ENCODE peak calls at places on chromosome 13, in ten cellular contexts. K, D, C, H, S, Q, J, Z, R and L are unnamed samples.

GRCh38 chr13:93226623-93227279 is at the start of gene GPC6:
- DNase-seq in K (no peak), D (no peak), C (no peak), H (peak; percentile 82), S (no peak), Q (no peak), J (no peak), Z (no peak), R (peak; percentile 78), L (peak; percentile 1)

GRCh38 chr13:111846396-111847174 is 220.4 kb upstream of the SOX1 start:
- DNase-seq in K (no peak), D (no peak), C (no peak), H (no peak), S (no peak), Q (no peak), J (no peak), Z (no peak), R (no peak), L (no peak)

GRCh38 chr13:71949441-71949840 is 82.4 kb upstream of the DACH1 start:
- DNase-seq in K (no peak), D (no peak), C (no peak), H (no peak), S (no peak), Q (no peak), J (no peak), Z (no peak), R (no peak), L (no peak)

GRCh38 chr13:26377038-26377437 is 123.1 kb downstream of the CDK8 start:
- DNase-seq in K (peak; percentile 8), D (no peak), C (no peak), H (peak; percentile 20), S (peak; percentile 50), Q (no peak), J (no peak), Z (no peak), R (no peak), L (peak; percentile 66)

GRCh38 chr13:39317284-39317683 is 279.0 kb downstream of the NHLRC3 start:
- DNase-seq in K (no peak), D (peak; percentile 27), C (peak; percentile 66), H (no peak), S (no peak), Q (no peak), J (no peak), Z (no peak), R (peak; percentile 77), L (no peak)

GRCh38 chr13:63408227-63409202 is 1992.9 kb upstream of the PCDH20 start:
- DNase-seq in K (no peak), D (no peak), C (no peak), H (no peak), S (no peak), Q (no peak), J (no peak), Z (no peak), R (no peak), L (no peak)

GRCh38 chr13:31431722-31432137 is 232.0 kb downstream of the B3GLCT start:
- DNase-seq in K (peak; percentile 22), D (peak; percentile 41), C (peak; percentile 67), H (peak; percentile 7), S (peak; percentile 65), Q (peak; percentile 51), J (peak; percentile 53), Z (no peak), R (no peak), L (peak; percentile 41)

GRCh38 chr13:106497079-106497478 is 38.4 kb downstream of the EFNB2 start:
- DNase-seq in K (no peak), D (no peak), C (no peak), H (no peak), S (no peak), Q (no peak), J (no peak), Z (no peak), R (no peak), L (no peak)

GRCh38 chr13:18949489-18949761 is 232.2 kb downstream of the TUBA3C start:
- DNase-seq in K (no peak), D (no peak), C (no peak), H (no peak), S (no peak), Q (no peak), J (no peak), Z (no peak), R (no peak), L (no peak)

GRCh38 chr13:27792393-27793218 is at the start of gene GSX1:
- DNase-seq in K (no peak), D (no peak), C (no peak), H (peak; percentile 45), S (peak; percentile 53), Q (peak; percentile 72), J (peak; percentile 70), Z (peak; percentile 18), R (no peak), L (peak; percentile 65)

GRCh38 chr13:97068146-97068545 is 73.9 kb upstream of the OXGR1 start:
- DNase-seq in K (no peak), D (no peak), C (no peak), H (no peak), S (no peak), Q (no peak), J (no peak), Z (no peak), R (no peak), L (no peak)

GRCh38 chr13:113584205-113584869 is at the start of gene TFDP1:
- DNase-seq in K (peak; percentile 79), D (no peak), C (no peak), H (peak; percentile 89), S (peak; percentile 84), Q (peak; percentile 78), J (peak; percentile 84), Z (no peak), R (peak; percentile 75), L (peak; percentile 96)
- TF ChIP-seq POLR2A in K (peak; percentile 72), D (no peak), C (no peak), H (peak; percentile 84), S (peak; percentile 46), Q (no peak), J (no peak), Z (no peak), R (no peak), L (peak; percentile 47)

DNA sequence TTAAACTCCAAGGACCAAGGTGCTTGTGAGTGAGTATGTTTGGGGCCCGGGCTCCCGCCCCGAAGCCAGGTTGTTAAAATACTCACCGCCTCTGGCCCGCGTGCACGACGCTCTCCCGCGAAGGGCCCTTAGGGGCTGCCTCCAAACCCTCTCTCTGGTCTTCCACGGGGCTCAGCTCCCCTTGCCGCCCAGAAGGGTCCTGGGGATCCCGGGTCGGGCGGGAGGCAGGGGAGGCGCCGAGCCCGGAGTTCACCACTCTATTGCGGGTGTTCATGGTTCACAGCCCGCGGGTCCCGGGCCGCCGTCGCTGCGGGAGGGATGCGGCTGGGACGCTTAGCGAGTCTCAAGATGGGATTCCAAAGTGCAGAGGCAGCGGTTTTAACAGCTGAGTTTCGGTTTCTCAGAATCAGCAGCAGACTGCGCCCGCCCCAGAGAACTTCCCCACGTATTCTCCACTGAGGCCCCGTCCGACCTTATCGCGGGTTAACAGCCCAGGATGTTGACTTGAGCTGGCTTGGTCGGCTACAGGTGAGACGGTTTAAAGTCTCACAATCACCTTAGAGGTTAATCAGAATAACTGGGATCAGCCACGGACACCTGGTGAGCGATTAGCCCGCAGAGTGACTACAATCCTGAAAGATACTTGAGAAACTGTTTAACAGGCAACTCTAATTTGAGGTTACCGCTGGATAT is at the start of gene EPSTI1:
- DNase-seq in K (no peak), D (peak; percentile 34), C (peak; percentile 68), H (no peak), S (peak; percentile 92), Q (peak; percentile 75), J (peak; percentile 75), Z (peak; percentile 26), R (peak; percentile 83), L (peak; percentile 80)
- TF ChIP-seq POLR2A in K (no peak), D (no peak), C (no peak), H (no peak), S (peak; percentile 20), Q (no peak), J (no peak), Z (no peak), R (no peak), L (peak; percentile 41)

GRCh38 chr13:46053162-46054012 is 841 bp upstream of the ZC3H13 start:
- DNase-seq in K (no peak), D (no peak), C (no peak), H (no peak), S (no peak), Q (no peak), J (no peak), Z (no peak), R (no peak), L (no peak)

GRCh38 chr13:46051958-46052313 is 610 bp downstream of the ZC3H13 start:
- DNase-seq in K (no peak), D (no peak), C (no peak), H (no peak), S (no peak), Q (no peak), J (no peak), Z (no peak), R (no peak), L (no peak)

GRCh38 chr13:46050771-46051170 is 1.8 kb downstream of the ZC3H13 start:
- DNase-seq in K (no peak), D (no peak), C (no peak), H (no peak), S (no peak), Q (no peak), J (no peak), Z (no peak), R (no peak), L (no peak)

GRCh38 chr13:46057251-46058015 is 4.9 kb upstream of the ZC3H13 start:
- DNase-seq in K (no peak), D (no peak), C (no peak), H (no peak), S (no peak), Q (no peak), J (no peak), Z (peak; percentile 26), R (no peak), L (no peak)

DNA sequence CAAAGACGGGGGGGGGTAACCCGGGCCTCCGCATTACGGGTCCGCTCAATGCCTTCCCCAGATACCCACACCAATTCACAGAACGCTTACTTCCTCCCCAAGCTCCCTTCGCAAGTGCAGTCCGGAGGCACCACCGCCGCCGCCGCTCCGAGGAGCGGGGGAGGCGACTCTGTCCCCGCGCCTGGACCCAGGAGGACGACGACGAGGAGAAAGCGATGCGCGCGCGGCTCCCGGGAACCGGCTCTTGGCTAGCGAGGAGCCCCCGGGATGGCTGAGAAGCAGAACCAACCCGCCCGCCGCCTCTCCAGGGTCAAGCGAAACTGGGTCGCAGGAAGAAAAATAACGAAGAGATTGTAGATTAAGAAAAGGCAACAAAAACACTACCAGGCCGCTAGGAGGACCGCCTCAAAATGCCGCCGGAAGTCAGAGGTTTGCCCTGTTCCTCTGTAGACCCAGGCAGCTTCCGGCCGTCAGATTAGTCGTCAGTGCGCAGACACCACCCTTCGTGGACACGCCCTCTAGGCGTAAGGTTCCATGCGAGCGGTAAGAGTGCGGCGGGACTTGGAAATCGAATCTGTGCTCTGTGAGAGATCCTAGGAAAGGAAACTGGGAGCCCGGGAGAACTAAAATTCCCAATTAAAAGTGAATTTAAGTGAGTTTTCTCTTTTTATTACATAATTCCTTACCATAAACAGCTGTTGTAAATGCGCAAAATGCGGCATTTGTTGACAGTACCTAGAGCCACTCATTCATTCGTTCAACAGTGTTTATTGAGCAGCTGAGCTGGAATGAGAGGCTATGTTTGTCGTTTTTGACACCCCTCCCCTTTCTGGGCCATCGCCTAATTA is at the start of gene ZC3H13:
- DNase-seq in K (peak; percentile 91), D (peak; percentile 93), C (peak; percentile 91), H (peak; percentile 94), S (peak; percentile 98), Q (peak; percentile 95), J (peak; percentile 91), Z (peak; percentile 93), R (peak; percentile 95), L (peak; percentile 97)
- TF ChIP-seq POLR2A in K (peak; percentile 91), D (no peak), C (peak; percentile 56), H (peak; percentile 52), S (peak; percentile 43), Q (peak; percentile 24), J (peak; percentile 59), Z (no peak), R (peak; percentile 39), L (peak; percentile 87)

GRCh38 chr13:20559659-20560356 is 7.1 kb upstream of the IFT88 start:
- DNase-seq in K (no peak), D (no peak), C (no peak), H (no peak), S (no peak), Q (no peak), J (no peak), Z (no peak), R (no peak), L (no peak)
- TF ChIP-seq POLR2A in K (no peak), D (no peak), C (no peak), H (no peak), S (no peak), Q (no peak), J (no peak), Z (no peak), R (no peak), L (no peak)